ENCODE peak calls at places on chromosomes 13 and 19, in five cellular contexts. One of them, this sample, is unnamed.

GRCh38 chr13:113921763-113922162 is 52.1 kb downstream of the C13orf46 start:
- DNase-seq in left colon: no peak
- DNase-seq in T-helper 22 cell: no peak
- DNase-seq in Jurkat, Clone E6-1: no peak
- DNase-seq in non-pigmented ciliary epithelial cell: no peak
- DNase-seq in this sample: no peak

GRCh38 chr19:18009412-18010066 is 1.6 kb downstream of the ARRDC2 start:
- DNase-seq in left colon: no peak
- DNase-seq in T-helper 22 cell: no peak
- DNase-seq in Jurkat, Clone E6-1: no peak
- DNase-seq in non-pigmented ciliary epithelial cell: no peak
- DNase-seq in this sample: peak

GRCh38 chr13:48009298-48009697 is 8.2 kb upstream of the SUCLA2 start:
- DNase-seq in left colon: peak
- DNase-seq in T-helper 22 cell: no peak
- DNase-seq in Jurkat, Clone E6-1: no peak
- DNase-seq in non-pigmented ciliary epithelial cell: peak
- DNase-seq in this sample: no peak

GRCh38 chr19:31214086-31214485 is 135.2 kb downstream of the TSHZ3 start:
- DNase-seq in left colon: peak
- DNase-seq in T-helper 22 cell: peak
- DNase-seq in Jurkat, Clone E6-1: peak
- DNase-seq in non-pigmented ciliary epithelial cell: peak
- DNase-seq in this sample: peak

GRCh38 chr19:39154626-39155100 is 29.1 kb downstream of the PAK4 start:
- DNase-seq in left colon: peak
- DNase-seq in T-helper 22 cell: no peak
- DNase-seq in Jurkat, Clone E6-1: no peak
- DNase-seq in non-pigmented ciliary epithelial cell: no peak
- DNase-seq in this sample: peak

GRCh38 chr13:44414771-44415170 is 41.1 kb downstream of the SERP2 start:
- DNase-seq in left colon: no peak
- DNase-seq in T-helper 22 cell: no peak
- DNase-seq in Jurkat, Clone E6-1: no peak
- DNase-seq in non-pigmented ciliary epithelial cell: no peak
- DNase-seq in this sample: no peak

GRCh38 chr19:3262362-3262761 is 37.9 kb downstream of the CELF5 start:
- DNase-seq in left colon: no peak
- DNase-seq in T-helper 22 cell: no peak
- DNase-seq in Jurkat, Clone E6-1: no peak
- DNase-seq in non-pigmented ciliary epithelial cell: no peak
- DNase-seq in this sample: no peak

GRCh38 chr13:113219311-113219940 is 10.0 kb downstream of the CUL4A start:
- DNase-seq in left colon: no peak
- DNase-seq in T-helper 22 cell: no peak
- DNase-seq in Jurkat, Clone E6-1: no peak
- DNase-seq in non-pigmented ciliary epithelial cell: no peak
- DNase-seq in this sample: no peak

GRCh38 chr19:2171349-2172145 is 7.8 kb downstream of the DOT1L start:
- DNase-seq in left colon: peak
- DNase-seq in T-helper 22 cell: peak
- DNase-seq in Jurkat, Clone E6-1: peak
- DNase-seq in non-pigmented ciliary epithelial cell: no peak
- DNase-seq in this sample: peak

GRCh38 chr19:41936961-41937360 is 8.7 kb upstream of the ERFL start:
- DNase-seq in left colon: no peak
- DNase-seq in T-helper 22 cell: no peak
- DNase-seq in Jurkat, Clone E6-1: no peak
- DNase-seq in non-pigmented ciliary epithelial cell: no peak
- DNase-seq in this sample: no peak

GRCh38 chr13:107025991-107026390 is 458.1 kb upstream of the ARGLU1 start:
- DNase-seq in left colon: no peak
- DNase-seq in T-helper 22 cell: no peak
- DNase-seq in Jurkat, Clone E6-1: no peak
- DNase-seq in non-pigmented ciliary epithelial cell: no peak
- DNase-seq in this sample: peak

GRCh38 chr19:3065675-3066357 is 3.5 kb upstream of the TLE5 start:
- DNase-seq in left colon: peak
- DNase-seq in T-helper 22 cell: no peak
- DNase-seq in Jurkat, Clone E6-1: no peak
- DNase-seq in non-pigmented ciliary epithelial cell: no peak
- DNase-seq in this sample: no peak

GRCh38 chr13:107205318-107206112 is 637.6 kb upstream of the ARGLU1 start:
- DNase-seq in left colon: peak
- DNase-seq in T-helper 22 cell: peak
- DNase-seq in Jurkat, Clone E6-1: peak
- DNase-seq in non-pigmented ciliary epithelial cell: no peak
- DNase-seq in this sample: peak

GRCh38 chr19:16778796-16779411 is 50.3 kb upstream of the SIN3B start:
- DNase-seq in left colon: peak
- DNase-seq in T-helper 22 cell: no peak
- DNase-seq in Jurkat, Clone E6-1: peak
- DNase-seq in non-pigmented ciliary epithelial cell: peak
- DNase-seq in this sample: peak

GRCh38 chr13:94063096-94063495 is 416.4 kb downstream of the DCT start:
- DNase-seq in left colon: no peak
- DNase-seq in T-helper 22 cell: no peak
- DNase-seq in Jurkat, Clone E6-1: no peak
- DNase-seq in non-pigmented ciliary epithelial cell: no peak
- DNase-seq in this sample: no peak

GRCh38 chr19:6056801-6057650 is 53.3 kb downstream of the RFX2 start:
- DNase-seq in left colon: peak
- DNase-seq in T-helper 22 cell: peak
- DNase-seq in Jurkat, Clone E6-1: no peak
- DNase-seq in non-pigmented ciliary epithelial cell: peak
- DNase-seq in this sample: peak

GRCh38 chr13:93455881-93456280 is 229.3 kb downstream of the GPC6 start:
- DNase-seq in left colon: no peak
- DNase-seq in T-helper 22 cell: no peak
- DNase-seq in Jurkat, Clone E6-1: peak
- DNase-seq in non-pigmented ciliary epithelial cell: no peak
- DNase-seq in this sample: no peak

GRCh38 chr13:42395066-42395821 is 123.3 kb downstream of the AKAP11 start:
- DNase-seq in left colon: no peak
- DNase-seq in T-helper 22 cell: no peak
- DNase-seq in Jurkat, Clone E6-1: peak
- DNase-seq in non-pigmented ciliary epithelial cell: no peak
- DNase-seq in this sample: no peak